ENCODE peak calls at places on chromosome 15, in ten cellular contexts. Z is right cardiac atrium; Y is RWPE2; K is GM23248; F is naive thymus-derived CD4-positive, alpha-beta T cell; R is iPS DF 6.9; L is CD8-positive, alpha-beta T cell; U is PC-9; X is right lobe of liver; H is fibroblast of lung. E is an unnamed sample. For H3K4me1, the result is how much of the 10 kb centered on the place peaks cover.

GRCh38 chr15:77532846-77533245 is 99.9 kb downstream of the LINGO1 start:
- DNase-seq in Z (no peak), Y (peak), K (no peak), F (no peak), R (no peak), L (no peak), U (no peak), X (no peak), H (no peak), E (peak)

GRCh38 chr15:62306851-62307504 is 141.9 kb upstream of the C2CD4B start:
- DNase-seq in Z (peak), Y (no peak), K (peak), F (no peak), R (peak), L (no peak), U (peak), X (peak), H (peak), E (no peak)

GRCh38 chr15:41827290-41827879 is 507 bp upstream of the JMJD7 start:
- DNase-seq in Z (no peak), Y (no peak), K (no peak), F (no peak), R (no peak), L (no peak), U (peak), X (peak), H (no peak), E (no peak)

GRCh38 chr15:46409879-46410278 is 775.0 kb downstream of the SQOR start:
- DNase-seq in Z (no peak), Y (no peak), K (no peak), F (no peak), R (no peak), L (no peak), U (no peak), X (no peak), H (no peak), E (no peak)

GRCh38 chr15:39232512-39232911 is 348.4 kb upstream of the THBS1 start:
- DNase-seq in Z (no peak), Y (peak), K (peak), F (no peak), R (no peak), L (no peak), U (no peak), X (no peak), H (peak), E (no peak)

GRCh38 chr15:25238126-25238525 is 200.7 kb downstream of the UBE3A start:
- DNase-seq in Z (peak), Y (peak), K (no peak), F (no peak), R (no peak), L (no peak), U (no peak), X (peak), H (no peak), E (peak)

GRCh38 chr15:79432345-79433311 is 492 bp downstream of the MINAR1 start:
- DNase-seq in Z (no peak), Y (no peak), K (peak), F (no peak), R (no peak), L (no peak), U (no peak), X (no peak), H (peak), E (no peak)

GRCh38 chr15:58433597-58434333 is 2.0 kb downstream of the LIPC start:
- DNase-seq in Z (no peak), Y (no peak), K (peak), F (no peak), R (no peak), L (no peak), U (no peak), X (no peak), H (no peak), E (no peak)

GRCh38 chr15:55827204-55827603 is 84.3 kb upstream of the PRTG start:
- DNase-seq in Z (no peak), Y (no peak), K (peak), F (no peak), R (no peak), L (no peak), U (no peak), X (no peak), H (peak), E (no peak)

GRCh38 chr15:101145362-101145761 is 106.5 kb downstream of the CHSY1 start:
- DNase-seq in Z (no peak), Y (no peak), K (no peak), F (no peak), R (no peak), L (no peak), U (no peak), X (no peak), H (peak), E (no peak)

GRCh38 chr15:71456362-71456761 is 341.1 kb downstream of the THSD4 start:
- DNase-seq in Z (no peak), Y (no peak), K (no peak), F (no peak), R (no peak), L (no peak), U (no peak), X (no peak), H (no peak), E (no peak)

GRCh38 chr15:39599871-39600270 is 19.0 kb downstream of the THBS1 start:
- DNase-seq in Z (no peak), Y (no peak), K (peak), F (no peak), R (no peak), L (no peak), U (no peak), X (no peak), H (peak), E (no peak)

GRCh38 chr15:92655178-92655995 is at the start of gene FAM174B:
- DNase-seq in Z (peak), Y (no peak), K (peak), F (peak), R (no peak), L (no peak), U (peak), X (peak), H (peak), E (no peak)

GRCh38 chr15:35674873-35675781 is 129.2 kb upstream of the DPH6 start:
- DNase-seq in Z (no peak), Y (no peak), K (peak), F (no peak), R (no peak), L (no peak), U (no peak), X (no peak), H (peak), E (no peak)

GRCh38 chr15:41862515-41863116 is 24.0 kb downstream of the PLA2G4B start:
- DNase-seq in Z (no peak), Y (no peak), K (no peak), F (no peak), R (no peak), L (no peak), U (peak), X (no peak), H (no peak), E (no peak)

GRCh38 chr15:34001536-34001935 is 33.2 kb downstream of the CHRM5 start:
- DNase-seq in Z (no peak), Y (no peak), K (peak), F (no peak), R (no peak), L (no peak), U (no peak), X (no peak), H (no peak), E (no peak)

GRCh38 chr15:78415284-78415683 is 22.7 kb upstream of the IREB2 start:
- DNase-seq in Z (no peak), Y (no peak), K (peak), F (no peak), R (no peak), L (no peak), U (no peak), X (no peak), H (peak), E (no peak)

GRCh38 chr15:34582461-34583357 is 742 bp downstream of the GOLGA8B start:
- DNase-seq in Z (peak), Y (peak), K (peak), F (peak), R (no peak), L (no peak), U (peak), X (peak), H (peak), E (no peak)

GRCh38 chr15:81133782-81134461 is at the start of gene CFAP161:
- DNase-seq in Z (peak), Y (peak), K (peak), F (no peak), R (peak), L (no peak), U (no peak), X (peak), H (peak), E (peak)

GRCh38 chr15:46137443-46137842 is 502.6 kb downstream of the SQOR start:
- DNase-seq in Z (no peak), Y (no peak), K (no peak), F (no peak), R (no peak), L (no peak), U (no peak), X (no peak), H (peak), E (no peak)

GRCh38 chr15:72358121-72358520 is 17.7 kb downstream of the HEXA start:
- DNase-seq in Z (no peak), Y (no peak), K (peak), F (no peak), R (no peak), L (no peak), U (no peak), X (no peak), H (no peak), E (no peak)

GRCh38 chr15:57677206-57677605 is 29.3 kb upstream of the POLR2M start:
- DNase-seq in Z (no peak), Y (no peak), K (no peak), F (no peak), R (no peak), L (no peak), U (no peak), X (no peak), H (no peak), E (no peak)

GRCh38 chr15:29889545-29890329 is 67.5 kb upstream of the TJP1 start:
- DNase-seq in Z (no peak), Y (no peak), K (peak), F (no peak), R (no peak), L (no peak), U (no peak), X (no peak), H (peak), E (no peak)

GRCh38 chr15:40418126-40418525 is 12.5 kb downstream of the IVD start:
- DNase-seq in Z (no peak), Y (no peak), K (no peak), F (no peak), R (no peak), L (no peak), U (no peak), X (no peak), H (no peak), E (no peak)

GRCh38 chr15:69038508-69038907 is 24.0 kb downstream of the NOX5 start:
- DNase-seq in Z (no peak), Y (no peak), K (no peak), F (no peak), R (no peak), L (no peak), U (no peak), X (no peak), H (no peak), E (no peak)
- H3K4me1 ChIP-seq in Z (under half), Y (under half), K (under half), F (under half), R (under half), L (under half), U (under half), X (under half), H (under half), E (under half)

DNA sequence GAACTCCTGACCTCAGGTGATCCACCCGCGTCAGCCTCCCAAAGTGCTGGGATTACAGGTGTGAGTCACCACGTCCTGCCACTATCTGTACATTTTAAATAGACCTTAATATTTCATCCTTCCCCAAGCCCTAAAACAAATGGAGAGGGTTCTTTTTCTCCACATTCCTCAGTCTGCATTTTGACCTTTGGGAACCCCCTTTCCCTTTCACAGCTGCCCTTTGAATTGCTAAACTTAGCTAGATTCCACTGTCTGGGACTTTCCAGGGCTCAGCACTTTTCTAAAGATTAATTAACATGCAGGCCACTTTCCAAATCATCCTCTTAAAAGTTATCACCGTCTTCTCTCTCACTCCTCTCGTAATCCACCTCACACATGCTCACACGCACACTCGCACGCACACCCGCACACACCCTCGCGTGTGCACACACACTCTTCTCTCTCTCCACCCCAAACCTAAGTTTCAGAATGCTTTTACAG is 124.2 kb downstream of the TMCO5A start:
- DNase-seq in Z (no peak), Y (no peak), K (no peak), F (no peak), R (no peak), L (no peak), U (no peak), X (no peak), H (no peak), E (no peak)
- H3K4me1 ChIP-seq in Z (under half), Y (under half), K (under half), F (under half), R (under half), L (under half), U (under half), X (under half), H (under half), E (under half)

GRCh38 chr15:52037889-52038505 is 19.0 kb downstream of the MAPK6 start:
- DNase-seq in Z (no peak), Y (no peak), K (no peak), F (no peak), R (no peak), L (no peak), U (no peak), X (no peak), H (peak), E (no peak)
- H3K4me1 ChIP-seq in Z (under half), Y (under half), K (under half), F (under half), R (under half), L (under half), U (under half), X (under half), H (under half), E (under half)

DNA sequence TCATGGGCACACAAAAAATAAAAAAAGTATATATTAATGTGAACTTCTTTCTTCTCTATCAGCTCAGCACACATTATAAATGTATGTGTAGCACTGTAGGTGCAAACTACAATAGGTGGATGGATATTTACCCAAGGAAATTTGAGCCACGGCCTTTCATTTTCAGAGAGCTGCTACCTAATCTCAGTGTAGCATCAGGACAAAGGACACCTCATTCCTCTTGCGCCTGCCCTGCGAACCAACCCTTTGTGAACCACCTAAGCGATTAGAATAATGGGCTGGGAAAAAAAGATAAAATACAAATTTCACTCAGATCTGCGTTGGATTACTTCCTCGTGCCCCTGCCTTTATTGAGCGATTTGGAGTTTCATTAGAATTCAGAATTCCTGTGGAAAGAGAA is 263.2 kb downstream of the NR2F2 start:
- DNase-seq in Z (no peak), Y (no peak), K (no peak), F (no peak), R (no peak), L (no peak), U (no peak), X (no peak), H (no peak), E (no peak)
- H3K4me1 ChIP-seq in Z (under half), Y (under half), K (under half), F (under half), R (under half), L (under half), U (under half), X (under half), H (under half), E (under half)

GRCh38 chr15:90931737-90932659 is at the start of gene HDDC3:
- DNase-seq in Z (peak), Y (peak), K (peak), F (peak), R (no peak), L (peak), U (peak), X (peak), H (peak), E (peak)
- H3K4me1 ChIP-seq in Z (under half), Y (under half), K (under half), F (under half), R (under half), L (half or more), U (under half), X (under half), H (under half), E (under half)

GRCh38 chr15:74786659-74787165 is 4.8 kb downstream of the CSK start:
- DNase-seq in Z (peak), Y (peak), K (peak), F (no peak), R (no peak), L (no peak), U (no peak), X (no peak), H (no peak), E (no peak)
- H3K4me1 ChIP-seq in Z (under half), Y (half or more), K (under half), F (half or more), R (under half), L (half or more), U (under half), X (under half), H (half or more), E (half or more)

E was measured in tibial artery.